ENCODE peak calls at places on chromosome 3, in five cellular contexts. E is naive thymus-derived CD4-positive, alpha-beta T cell; K is upper lobe of right lung; T is H9; R is aorta. F is an unnamed sample.

GRCh38 chr3:10334461-10334860 is 13.5 kb upstream of the SEC13 start:
- DNase-seq in E (no peak), K (no peak), T (peak; percentile 70), R (no peak), F (peak; percentile 82)

GRCh38 chr3:66479532-66479947 is 21.3 kb downstream of the LRIG1 start:
- DNase-seq in E (no peak), K (no peak), T (no peak), R (no peak), F (no peak)

GRCh38 chr3:41464858-41465257 is 265.6 kb downstream of the CTNNB1 start:
- DNase-seq in E (no peak), K (no peak), T (no peak), R (no peak), F (no peak)

GRCh38 chr3:175288616-175289015 is 429.5 kb downstream of the NAALADL2 start:
- DNase-seq in E (no peak), K (no peak), T (no peak), R (no peak), F (no peak)

GRCh38 chr3:29560031-29560430 is 279.2 kb downstream of the RBMS3 start:
- DNase-seq in E (no peak), K (no peak), T (no peak), R (no peak), F (no peak)

GRCh38 chr3:179768080-179768479 is 115.2 kb downstream of the USP13 start:
- DNase-seq in E (no peak), K (no peak), T (peak; percentile 50), R (no peak), F (peak; percentile 82)

GRCh38 chr3:41327718-41328117 is 128.4 kb downstream of the CTNNB1 start:
- DNase-seq in E (no peak), K (no peak), T (no peak), R (no peak), F (no peak)

GRCh38 chr3:49867871-49868321 is 1.8 kb downstream of the CAMKV start:
- DNase-seq in E (no peak), K (no peak), T (peak; percentile 83), R (no peak), F (peak; percentile 93)

GRCh38 chr3:44845528-44846520 is 15.9 kb upstream of the TMEM42 start:
- DNase-seq in E (no peak), K (no peak), T (no peak), R (no peak), F (no peak)

GRCh38 chr3:46668591-46668990 is 24.9 kb downstream of the ALS2CL start:
- DNase-seq in E (no peak), K (peak; percentile 43), T (peak; percentile 18), R (peak; percentile 60), F (peak; percentile 28)

GRCh38 chr3:132629928-132630327 is 29.7 kb downstream of the ACAD11 start:
- DNase-seq in E (no peak), K (no peak), T (no peak), R (no peak), F (no peak)

GRCh38 chr3:117238805-117239204 is 529.2 kb downstream of the TUSC7 start:
- DNase-seq in E (no peak), K (no peak), T (peak; percentile 33), R (no peak), F (peak; percentile 68)

GRCh38 chr3:159126261-159127020 is 324.6 kb downstream of the MFSD1 start:
- DNase-seq in E (no peak), K (no peak), T (no peak), R (no peak), F (no peak)

GRCh38 chr3:126266291-126266840 is 86.0 kb upstream of the ALDH1L1 start:
- DNase-seq in E (no peak), K (peak; percentile 79), T (no peak), R (peak; percentile 93), F (peak; percentile 84)

GRCh38 chr3:56303508-56303907 is 164.8 kb downstream of the ERC2 start:
- DNase-seq in E (no peak), K (no peak), T (peak; percentile 79), R (no peak), F (peak; percentile 89)

GRCh38 chr3:146325170-146325569 is 74.3 kb upstream of the PLSCR4 start:
- DNase-seq in E (no peak), K (no peak), T (no peak), R (no peak), F (no peak)

GRCh38 chr3:138933981-138934691 is 12.8 kb downstream of the FOXL2 start:
- DNase-seq in E (no peak), K (no peak), T (no peak), R (no peak), F (no peak)

GRCh38 chr3:48596157-48596556 is 1.0 kb upstream of the COL7A1 start:
- DNase-seq in E (no peak), K (no peak), T (no peak), R (no peak), F (peak; percentile 58)

GRCh38 chr3:48596676-48597407 is 1.7 kb upstream of the COL7A1 start:
- DNase-seq in E (no peak), K (no peak), T (no peak), R (no peak), F (no peak)

GRCh38 chr3:48599077-48599501 is 4.0 kb upstream of the COL7A1 start:
- DNase-seq in E (no peak), K (no peak), T (no peak), R (no peak), F (no peak)

GRCh38 chr3:48598323-48599076 is 3.4 kb upstream of the COL7A1 start:
- DNase-seq in E (no peak), K (no peak), T (no peak), R (peak; percentile 91), F (no peak)

DNA sequence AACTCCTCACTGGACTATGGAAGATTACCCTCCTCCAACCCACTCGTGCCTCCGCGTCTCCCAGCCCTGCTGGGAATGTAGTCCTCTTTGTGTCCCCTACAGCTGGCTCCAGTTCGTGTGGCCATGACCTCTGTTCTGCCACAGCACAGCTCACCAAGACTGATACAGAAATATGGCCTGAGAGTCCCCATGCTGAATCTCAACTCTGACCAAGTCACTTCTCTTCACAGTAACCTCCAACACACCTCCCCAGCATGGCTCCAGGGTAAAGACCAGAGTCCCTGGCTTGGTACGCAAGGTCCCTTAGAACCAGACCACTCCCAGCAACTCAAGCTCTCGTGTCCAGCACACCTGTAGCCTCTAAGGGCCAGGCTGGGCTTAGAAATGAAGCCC is 2.3 kb upstream of the COL7A1 start:
- DNase-seq in E (no peak), K (no peak), T (no peak), R (no peak), F (no peak)
- H3K4me1 ChIP-seq in E (no peaks in the 10 kb centered on the region), K (peaks cover 3% of the 10 kb centered on the region), T (no peaks in the 10 kb centered on the region), R (no peaks in the 10 kb centered on the region), F (no peaks in the 10 kb centered on the region)

DNA sequence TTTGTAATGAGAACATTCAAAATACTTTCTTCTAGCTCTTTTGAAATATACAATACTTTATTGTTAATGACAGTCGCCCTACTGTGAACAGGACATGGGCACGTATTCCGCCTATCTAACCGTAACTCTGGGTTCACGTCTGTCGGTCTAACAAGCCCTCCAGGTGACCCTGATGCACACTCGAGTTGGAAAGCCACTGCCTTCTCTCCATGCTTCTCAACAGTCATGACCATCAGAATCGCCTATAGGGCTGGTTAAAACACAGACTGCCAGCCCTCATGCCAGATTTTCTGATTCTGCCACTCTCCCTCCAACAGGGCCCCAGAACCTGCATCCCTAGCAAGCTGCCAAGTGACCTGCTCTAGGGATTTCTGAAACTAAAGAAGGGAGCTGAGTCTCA is 140.2 kb downstream of the FOXP1 start:
- DNase-seq in E (no peak), K (no peak), T (no peak), R (no peak), F (no peak)
- H3K4me1 ChIP-seq in E (peaks cover 93% of the 10 kb centered on the region), K (peaks cover 63% of the 10 kb centered on the region), T (no peaks in the 10 kb centered on the region), R (peaks cover 3% of the 10 kb centered on the region), F (no peaks in the 10 kb centered on the region)

DNA sequence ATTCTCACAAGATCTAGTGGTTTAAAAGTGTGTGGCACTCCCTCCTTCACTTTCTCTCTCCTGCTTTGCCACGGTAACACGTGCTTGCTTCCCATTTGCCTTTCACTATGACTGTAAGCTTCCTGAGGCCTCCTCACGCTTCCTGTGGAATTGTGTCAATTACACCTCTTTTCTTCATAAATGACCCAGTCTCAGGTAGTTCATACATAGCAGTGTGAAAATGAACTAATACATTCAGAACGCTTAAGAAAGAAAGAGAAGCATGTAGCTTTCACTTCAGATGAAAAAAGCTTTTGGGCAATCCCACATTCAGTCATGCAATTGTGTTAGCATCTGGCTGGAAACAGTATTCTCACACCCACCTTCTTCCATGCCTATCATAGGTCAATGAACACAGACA is 24.4 kb downstream of the P3H2 start:
- DNase-seq in E (no peak), K (no peak), T (no peak), R (no peak), F (no peak)
- H3K4me1 ChIP-seq in E (no peaks in the 10 kb centered on the region), K (peaks cover 11% of the 10 kb centered on the region), T (peaks cover 2% of the 10 kb centered on the region), R (peaks cover 5% of the 10 kb centered on the region), F (peaks cover 13% of the 10 kb centered on the region)

GRCh38 chr3:172173316-172174271 is 134.2 kb downstream of the FNDC3B start:
- DNase-seq in E (no peak), K (no peak), T (no peak), R (no peak), F (peak; percentile 54)
- H3K4me1 ChIP-seq in E (no peaks in the 10 kb centered on the region), K (peaks cover 50% of the 10 kb centered on the region), T (peaks cover 23% of the 10 kb centered on the region), R (peaks cover 24% of the 10 kb centered on the region), F (peaks cover 26% of the 10 kb centered on the region)

GRCh38 chr3:141410408-141410807 is 42.1 kb downstream of the ZBTB38 start:
- DNase-seq in E (no peak), K (no peak), T (no peak), R (no peak), F (peak; percentile 52)

GRCh38 chr3:141413387-141414140 is 45.3 kb downstream of the ZBTB38 start:
- DNase-seq in E (peak; percentile 45), K (no peak), T (no peak), R (no peak), F (no peak)

GRCh38 chr3:141410861-141411771 is 42.8 kb downstream of the ZBTB38 start:
- DNase-seq in E (peak; percentile 44), K (no peak), T (no peak), R (no peak), F (no peak)

GRCh38 chr3:141412936-141413354 is 44.6 kb downstream of the ZBTB38 start:
- DNase-seq in E (no peak), K (peak; percentile 93), T (no peak), R (peak; percentile 97), F (no peak)

DNA sequence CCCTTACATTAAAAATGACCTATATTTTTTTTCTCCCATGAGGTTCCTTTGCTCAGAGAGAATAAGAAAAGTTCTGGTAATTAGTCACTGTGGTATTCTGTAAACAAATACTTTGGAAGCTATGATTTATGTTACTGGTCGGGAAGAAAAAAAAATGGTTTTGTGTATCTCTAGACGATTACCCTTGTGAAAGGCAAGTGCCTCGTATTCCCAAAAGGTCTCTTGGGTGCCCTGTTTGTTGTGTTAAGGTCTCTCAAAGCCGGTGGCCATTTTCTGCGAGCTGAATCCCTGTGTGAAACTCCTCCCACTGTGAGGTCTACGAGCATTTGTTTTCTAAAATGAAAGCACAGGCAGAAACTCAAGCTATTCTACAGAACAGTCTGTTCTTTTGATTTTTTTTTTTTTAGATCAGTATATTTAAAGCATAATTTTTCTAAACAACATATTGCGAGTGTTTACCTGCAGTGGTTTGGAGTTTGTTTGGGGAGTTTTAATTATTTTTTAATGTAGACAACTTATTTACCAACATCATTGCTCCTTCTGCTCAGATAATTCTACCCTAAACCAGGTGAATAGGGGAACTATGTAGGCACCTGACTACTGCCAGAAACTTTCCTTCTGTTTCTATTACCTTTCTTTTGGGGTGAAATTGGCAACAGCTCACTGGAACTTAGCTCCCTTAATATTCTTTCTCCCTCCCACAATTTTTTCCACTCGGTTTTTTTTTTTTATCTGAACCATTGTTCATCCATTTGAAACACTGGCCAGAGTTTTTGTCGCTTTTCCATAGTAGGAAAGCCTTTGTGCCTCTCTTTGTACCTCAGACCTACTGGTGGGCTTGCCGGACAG is 44.0 kb downstream of the ZBTB38 start:
- DNase-seq in E (peak; percentile 64), K (no peak), T (no peak), R (no peak), F (no peak)
- H3K4me1 ChIP-seq in E (peaks cover 74% of the 10 kb centered on the region), K (peaks cover 80% of the 10 kb centered on the region), T (no peaks in the 10 kb centered on the region), R (peaks cover 4% of the 10 kb centered on the region), F (peaks cover 18% of the 10 kb centered on the region)